ENCODE peak calls at places on chromosomes 1 and 21, in ten cellular contexts. O is AG10803; H is foreskin fibroblast; S is epithelial cell of esophagus; E is HuH-7; J is body of pancreas; N is activated naive CD8-positive, alpha-beta T cell treated with anti-CD3 and anti-CD28 coated beads, Interleukin-2, amount 50 U/mL, for 24 hours; K is HEK293T; Y is SK-N-SH; V is activated naive CD4-positive, alpha-beta T cell. D is an unnamed sample.

GRCh38 chr1:246215505-246215893 is 291.6 kb downstream of the SMYD3 start:
- DNase-seq in N (no peak), S (no peak), Y (no peak), V (no peak), O (no peak), J (no peak), E (no peak), H (no peak), K (no peak), D (no peak)

GRCh38 chr1:230548357-230548756 is 93.9 kb upstream of the COG2 start:
- DNase-seq in N (no peak), K (no peak), S (peak; percentile 29), O (no peak), E (no peak), Y (no peak), V (no peak), J (peak; percentile 49), H (no peak), D (no peak)

GRCh38 chr1:97412737-97413136 is 508.1 kb downstream of the DPYD start:
- DNase-seq in E (no peak), K (no peak), N (no peak), J (no peak), S (peak; percentile 19), Y (no peak), H (peak; percentile 54), V (no peak), O (peak; percentile 9), D (no peak)

GRCh38 chr21:21921410-21922232 is 923.4 kb downstream of the NCAM2 start:
- DNase-seq in O (peak; percentile 25), N (no peak), S (peak; percentile 17), H (peak; percentile 4), J (no peak), Y (peak; percentile 16), K (peak; percentile 18), V (no peak), E (peak; percentile 9), D (peak; percentile 36)

GRCh38 chr1:186813420-186813819 is 15.3 kb upstream of the PLA2G4A start:
- DNase-seq in V (no peak), H (peak; percentile 11), O (no peak), J (no peak), Y (no peak), N (no peak), E (no peak), K (no peak), S (peak; percentile 59), D (no peak)

GRCh38 chr1:42934111-42934510 is 24.6 kb downstream of the SLC2A1 start:
- DNase-seq in S (peak; percentile 11), O (no peak), N (no peak), Y (no peak), K (no peak), J (peak; percentile 3), E (no peak), H (no peak), V (no peak), D (no peak)

GRCh38 chr1:18100493-18101063 is 7.0 kb upstream of the IGSF21 start:
- DNase-seq in O (peak; percentile 62), S (peak; percentile 32), N (peak; percentile 48), H (peak; percentile 79), V (peak; percentile 8), E (peak; percentile 76), J (peak; percentile 76), Y (peak; percentile 70), K (peak; percentile 74), D (peak; percentile 30)

GRCh38 chr1:30650959-30651320 is 72.4 kb downstream of the MATN1 start:
- DNase-seq in K (no peak), E (no peak), J (no peak), Y (peak; percentile 50), N (no peak), V (no peak), H (no peak), O (no peak), S (no peak), D (no peak)

GRCh38 chr1:221040716-221041275 is 161.6 kb downstream of the HLX start:
- DNase-seq in J (no peak), H (no peak), N (no peak), E (no peak), V (no peak), K (no peak), Y (no peak), S (no peak), O (no peak), D (no peak)

GRCh38 chr1:96472471-96472870 is 249.1 kb upstream of the PTBP2 start:
- DNase-seq in V (no peak), H (peak; percentile 4), Y (no peak), O (peak; percentile 80), K (no peak), E (no peak), N (no peak), S (peak; percentile 30), J (no peak), D (no peak)

GRCh38 chr1:208203127-208203847 is 40.9 kb downstream of the PLXNA2 start:
- DNase-seq in S (peak; percentile 83), J (peak; percentile 73), V (no peak), Y (no peak), H (peak; percentile 76), N (no peak), E (no peak), K (no peak), O (peak; percentile 83), D (no peak)

GRCh38 chr1:70075751-70076150 is 129.6 kb downstream of the LRRC40 start:
- DNase-seq in J (no peak), E (no peak), K (no peak), H (no peak), V (no peak), Y (no peak), O (no peak), N (no peak), S (no peak), D (no peak)

GRCh38 chr1:182348916-182349747 is 42.5 kb downstream of the GLUL start:
- DNase-seq in O (peak; percentile 66), V (no peak), J (no peak), K (no peak), S (no peak), Y (no peak), E (no peak), H (peak; percentile 88), N (no peak), D (no peak)

GRCh38 chr21:45580576-45581321 is 38.5 kb upstream of the SLC19A1 start:
- DNase-seq in S (no peak), N (no peak), V (no peak), K (no peak), H (no peak), J (no peak), O (no peak), Y (peak; percentile 27), E (no peak), D (no peak)

D was measured in SK-N-DZ.